ENCODE peak calls at places on chromosomes 2 and 18, in four cellular contexts. K, P, F and D are unnamed samples.
A peak's percentile ranks its signal among the peaks of the same experiment; 100 is the strongest.

GRCh38 chr2:61090386-61090921 is 24.8 kb downstream of the SANBR start:
- DNase-seq in K (no peak), P (no peak), F (no peak), D (no peak)

GRCh38 chr2:136764397-136765255 is 719 bp upstream of the THSD7B start:
- DNase-seq in K (no peak), P (peak; percentile 73), F (peak; percentile 14), D (peak; percentile 72)

GRCh38 chr2:237538901-237539300 is 27.5 kb upstream of the PRLH start:
- DNase-seq in K (peak; percentile 68), P (no peak), F (no peak), D (no peak)

GRCh38 chr2:8421658-8422499 is 260.0 kb upstream of the ID2 start:
- DNase-seq in K (no peak), P (no peak), F (no peak), D (no peak)

GRCh38 chr18:73365018-73365417 is 497.2 kb upstream of the NETO1 start:
- DNase-seq in K (no peak), P (no peak), F (no peak), D (no peak)

GRCh38 chr2:212480447-212480846 is 58.2 kb downstream of the ERBB4 start:
- DNase-seq in K (no peak), P (no peak), F (no peak), D (no peak)

GRCh38 chr2:220458051-220458450 is 830.6 kb downstream of the SLC4A3 start:
- DNase-seq in K (no peak), P (no peak), F (no peak), D (no peak)

GRCh38 chr18:3151379-3152264 is 68.1 kb downstream of the MYOM1 start:
- DNase-seq in K (no peak), P (no peak), F (peak; percentile 40), D (no peak)

GRCh38 chr18:56702946-56703345 is 51.8 kb downstream of the WDR7 start:
- DNase-seq in K (no peak), P (no peak), F (peak; percentile 47), D (no peak)

GRCh38 chr18:60984496-60984895 is 348.7 kb upstream of the CDH20 start:
- DNase-seq in K (no peak), P (no peak), F (no peak), D (no peak)

GRCh38 chr2:68756178-68756577 is 21.6 kb downstream of the ARHGAP25 start:
- DNase-seq in K (no peak), P (no peak), F (no peak), D (no peak)

GRCh38 chr2:193894090-193894489 is 1699.4 kb upstream of the TMEFF2 start:
- DNase-seq in K (no peak), P (no peak), F (no peak), D (no peak)

GRCh38 chr2:188974184-188974583 is at the start of gene COL3A1:
- DNase-seq in K (no peak), P (peak; percentile 79), F (peak; percentile 5), D (peak; percentile 77)
- H3K4me3 ChIP-seq in K (peak within 1 kb of the TSS; percentile 22), P (peak within 1 kb of the TSS; percentile 100), F (peak within 1 kb of the TSS; percentile 8), D (peak within 1 kb of the TSS; percentile 62)

DNA sequence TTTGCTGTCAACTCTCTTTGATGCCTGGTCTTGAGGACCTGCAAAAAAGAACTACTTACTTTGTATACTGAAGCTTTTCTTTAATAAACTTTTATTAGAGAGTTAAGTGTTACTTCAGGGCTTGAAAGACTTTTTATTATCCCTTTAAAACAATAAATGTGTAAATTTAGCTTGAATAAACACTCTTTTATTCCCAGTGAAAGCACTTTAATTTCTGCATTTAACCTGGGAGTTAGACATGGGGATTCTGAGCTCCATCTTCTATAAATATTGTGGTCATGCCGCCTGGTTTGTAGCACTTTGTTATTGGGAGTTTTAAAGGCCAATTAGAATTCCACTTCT is 17.8 kb upstream of the E2F6 start:
- DNase-seq in K (no peak), P (no peak), F (no peak), D (no peak)
- H3K4me3 ChIP-seq in K (no peak overlapping the region), P (no peak overlapping the region), F (peak overlapping the region; percentile 82), D (no peak overlapping the region)

GRCh38 chr2:66862871-66863650 is 428.1 kb downstream of the MEIS1 start:
- DNase-seq in K (no peak), P (no peak), F (no peak), D (no peak)
- H3K4me3 ChIP-seq in K (no peak overlapping the region), P (no peak overlapping the region), F (no peak overlapping the region), D (no peak overlapping the region)

GRCh38 chr2:187545238-187545751 is 8.9 kb downstream of the TFPI start:
- DNase-seq in K (no peak), P (no peak), F (no peak), D (no peak)

GRCh38 chr2:187541086-187542085 is 12.8 kb downstream of the TFPI start:
- DNase-seq in K (no peak), P (no peak), F (no peak), D (no peak)

GRCh38 chr2:187543488-187543887 is 10.7 kb downstream of the TFPI start:
- DNase-seq in K (no peak), P (no peak), F (no peak), D (no peak)

GRCh38 chr2:187544371-187545080 is 9.7 kb downstream of the TFPI start:
- DNase-seq in K (no peak), P (no peak), F (no peak), D (no peak)

DNA sequence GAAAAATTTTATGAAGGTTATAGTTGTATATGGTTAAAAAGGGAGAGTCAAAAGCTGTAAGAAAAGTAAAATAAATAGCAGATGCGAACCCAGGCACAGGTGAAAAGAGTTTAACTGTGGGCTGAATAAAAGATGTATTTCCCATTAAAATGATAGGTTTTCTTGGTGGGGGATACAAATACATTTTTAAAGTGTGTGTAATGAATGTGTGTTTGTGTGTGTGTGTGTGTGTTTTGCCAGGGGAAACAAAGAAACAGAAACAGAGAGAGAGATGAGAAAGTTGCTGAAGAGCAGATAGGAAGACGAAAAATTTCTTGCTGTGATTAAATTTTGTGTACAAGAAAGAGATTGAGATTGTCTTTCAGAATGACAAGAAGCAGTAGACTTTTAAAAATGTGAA is 12.1 kb downstream of the TFPI start:
- DNase-seq in K (no peak), P (no peak), F (no peak), D (no peak)
- H3K4me3 ChIP-seq in K (no peak overlapping the region), P (no peak overlapping the region), F (no peak overlapping the region), D (no peak overlapping the region)

GRCh38 chr2:232551776-232552175 is 1.3 kb downstream of the EIF4E2 start:
- DNase-seq in K (no peak), P (no peak), F (no peak), D (no peak)
- H3K4me3 ChIP-seq in K (peak overlapping the region; percentile 90), P (peak overlapping the region; percentile 76), F (peak overlapping the region; percentile 40), D (peak overlapping the region; percentile 71)